ENCODE peak calls at places on chromosomes 12 and 14, in seven cellular contexts. W, C, V, A, R, T and M are unnamed samples.
A peak's percentile ranks its signal among the peaks of the same experiment; 100 is the strongest.

GRCh38 chr12:46557539-46558373 is 185.2 kb upstream of the SLC38A2 start:
- DNase-seq in V (no peak), W (no peak), T (no peak), C (no peak), R (no peak), A (no peak), M (no peak)

GRCh38 chr14:45810152-45810872 is 557.3 kb upstream of the MIS18BP1 start:
- DNase-seq in R (no peak), V (no peak), C (no peak), T (peak; percentile 15), A (no peak), W (no peak), M (peak; percentile 8)

GRCh38 chr12:52139579-52140062 is 52.2 kb downstream of the KRT80 start:
- DNase-seq in W (no peak), V (no peak), T (peak; percentile 79), A (no peak), C (peak; percentile 66), R (no peak), M (peak; percentile 85)

GRCh38 chr12:88188180-88188579 is 46.1 kb downstream of the TMTC3 start:
- DNase-seq in A (no peak), W (no peak), C (no peak), R (no peak), T (no peak), V (no peak), M (no peak)

GRCh38 chr12:72276212-72276865 is 4.2 kb downstream of the TRHDE start:
- DNase-seq in W (no peak), A (no peak), R (no peak), C (no peak), V (no peak), T (no peak), M (no peak)

GRCh38 chr12:113439606-113440030 is 17.4 kb downstream of the SDSL start:
- DNase-seq in R (peak; percentile 62), V (no peak), T (peak; percentile 43), A (no peak), W (no peak), C (peak; percentile 48), M (peak; percentile 62)

GRCh38 chr14:64746298-64747250 is 42.4 kb downstream of the PLEKHG3 start:
- DNase-seq in R (no peak), V (no peak), A (no peak), T (no peak), C (no peak), W (no peak), M (no peak)

GRCh38 chr14:88856786-88857366 is 32.4 kb downstream of the TTC8 start:
- DNase-seq in R (no peak), T (no peak), C (no peak), A (no peak), V (no peak), W (no peak), M (no peak)

GRCh38 chr12:28421374-28421773 is 231.1 kb downstream of the CCDC91 start:
- DNase-seq in V (no peak), W (no peak), C (no peak), R (no peak), A (no peak), T (no peak), M (no peak)

GRCh38 chr14:86510503-86510902 is 980.6 kb downstream of the FLRT2 start:
- DNase-seq in W (no peak), C (no peak), R (no peak), V (no peak), A (no peak), T (no peak), M (no peak)

GRCh38 chr14:74637184-74637562 is 25.1 kb upstream of the LTBP2 start:
- DNase-seq in T (no peak), A (no peak), W (no peak), V (no peak), R (no peak), C (no peak), M (no peak)

GRCh38 chr12:70306676-70307075 is 59.4 kb upstream of the KCNMB4 start:
- DNase-seq in R (no peak), V (no peak), C (no peak), W (no peak), T (no peak), A (no peak), M (no peak)

GRCh38 chr12:95216704-95217376 is 427 bp downstream of the FGD6 start:
- DNase-seq in W (no peak), T (no peak), R (no peak), V (peak; percentile 2), A (no peak), C (peak; percentile 63), M (peak; percentile 59)

GRCh38 chr12:5022465-5023061 is 21.1 kb upstream of the KCNA5 start:
- DNase-seq in C (peak; percentile 5), A (peak; percentile 7), R (no peak), V (no peak), T (peak; percentile 74), W (no peak), M (peak; percentile 66)

GRCh38 chr12:69071091-69071370 is 138.1 kb upstream of the CPM start:
- DNase-seq in W (no peak), T (peak; percentile 31), C (no peak), A (no peak), R (no peak), V (no peak), M (no peak)

GRCh38 chr14:100138082-100138787 is 21.2 kb downstream of the DEGS2 start:
- DNase-seq in V (no peak), W (no peak), A (no peak), C (no peak), T (no peak), R (no peak), M (no peak)

GRCh38 chr12:1634590-1635191 is 5.7 kb downstream of the WNT5B start:
- DNase-seq in W (peak; percentile 28), A (no peak), T (peak; percentile 62), V (peak; percentile 49), C (peak; percentile 57), R (peak; percentile 94), M (peak; percentile 47)

GRCh38 chr12:78185109-78185508 is 354.4 kb downstream of the NAV3 start:
- DNase-seq in V (no peak), W (no peak), C (no peak), R (no peak), T (no peak), A (no peak), M (no peak)

GRCh38 chr14:31939934-31940333 is 137.2 kb upstream of the ARHGAP5 start:
- DNase-seq in T (no peak), V (no peak), A (no peak), W (no peak), R (no peak), C (no peak), M (peak; percentile 13)

GRCh38 chr14:55066223-55066622 is 14.8 kb downstream of the MAPK1IP1L start:
- DNase-seq in V (no peak), R (no peak), A (no peak), W (no peak), T (no peak), C (no peak), M (no peak)

GRCh38 chr14:44438936-44439335 is 68.1 kb downstream of the FSCB start:
- DNase-seq in V (no peak), T (no peak), C (no peak), A (no peak), W (no peak), R (no peak), M (no peak)

GRCh38 chr14:24639905-24640304 is 5.9 kb upstream of the GZMB start:
- DNase-seq in W (no peak), R (no peak), T (no peak), A (no peak), V (no peak), C (no peak), M (no peak)

GRCh38 chr14:101250336-101250947 is 310.9 kb upstream of the DIO3 start:
- DNase-seq in T (no peak), V (no peak), C (no peak), R (peak; percentile 70), W (no peak), A (no peak), M (no peak)

GRCh38 chr12:98059659-98060343 is 455.6 kb upstream of the TMPO start:
- DNase-seq in W (no peak), R (no peak), T (no peak), V (no peak), A (no peak), C (no peak), M (no peak)

GRCh38 chr12:10722905-10723866 is at the start of gene YBX3:
- DNase-seq in A (peak; percentile 57), C (no peak), W (no peak), V (peak; percentile 42), R (peak; percentile 97), T (peak; percentile 40), M (peak; percentile 68)

GRCh38 chr12:5442251-5443006 is 10.5 kb downstream of the NTF3 start:
- DNase-seq in T (peak; percentile 54), A (peak; percentile 53), R (no peak), V (no peak), C (no peak), W (no peak), M (peak; percentile 83)

GRCh38 chr14:100604126-100604501 is 16.9 kb upstream of the BEGAIN start:
- DNase-seq in C (no peak), T (no peak), R (peak; percentile 69), V (no peak), W (no peak), A (no peak), M (no peak)

GRCh38 chr14:99562848-99563748 is 40.9 kb downstream of the CCDC85C start:
- DNase-seq in C (peak; percentile 93), W (no peak), T (peak; percentile 57), V (no peak), A (peak; percentile 58), R (peak; percentile 90), M (peak; percentile 93)

GRCh38 chr12:62933220-62933870 is 1.6 kb downstream of the PPM1H start:
- DNase-seq in R (no peak), T (peak; percentile 51), V (no peak), A (no peak), W (no peak), C (peak; percentile 87), M (peak; percentile 80)